ENCODE peak calls at places on chromosome 10, in nine cellular contexts. F is GM13977, V is globus pallidus, P is AG10803, D is HuH-7.5, H is left cardiac atrium, R is fibroblast of lung, G is A172, Y is IMR-90. A is an unnamed sample.
A peak's percentile ranks its signal among the peaks of the same experiment; 100 is the strongest.

GRCh38 chr10:69716711-69717560 is 84.8 kb upstream of the COL13A1 start:
- DNase-seq in Y (peak; percentile 33), H (no peak), D (peak; percentile 64), R (peak; percentile 14), V (no peak), F (peak; percentile 71), G (peak; percentile 48), P (no peak), A (peak; percentile 82)

GRCh38 chr10:1696106-1696505 is 41.2 kb downstream of the ADARB2 start:
- DNase-seq in F (no peak), Y (no peak), G (no peak), H (no peak), R (no peak), D (no peak), V (no peak), P (no peak), A (no peak)

GRCh38 chr10:58781873-58782488 is 269.3 kb downstream of the BICC1 start:
- DNase-seq in P (peak; percentile 62), D (peak; percentile 8), Y (peak; percentile 49), G (peak; percentile 19), F (peak; percentile 26), V (peak; percentile 68), H (no peak), R (peak; percentile 40), A (no peak)

GRCh38 chr10:85604136-85604725 is 762.4 kb downstream of the GRID1 start:
- DNase-seq in R (no peak), P (no peak), G (no peak), F (no peak), D (no peak), V (no peak), H (no peak), Y (no peak), A (no peak)

GRCh38 chr10:77550378-77550777 is 87.2 kb downstream of the KCNMA1 start:
- DNase-seq in G (no peak), V (no peak), H (no peak), R (no peak), D (no peak), P (no peak), Y (no peak), F (no peak), A (no peak)

GRCh38 chr10:112241651-112242341 is 41.4 kb upstream of the TECTB start:
- DNase-seq in F (no peak), V (no peak), D (no peak), R (no peak), P (no peak), Y (no peak), G (no peak), H (no peak), A (no peak)

GRCh38 chr10:54843085-54843646 is 42.1 kb upstream of the PCDH15 start:
- DNase-seq in H (no peak), G (no peak), V (no peak), Y (no peak), F (no peak), P (no peak), R (no peak), D (no peak), A (no peak)

GRCh38 chr10:30349967-30350735 is 1.1 kb upstream of the MTPAP start:
- DNase-seq in G (no peak), V (no peak), R (no peak), H (no peak), D (no peak), P (no peak), F (no peak), Y (no peak), A (no peak)

GRCh38 chr10:75648854-75649253 is 217.4 kb downstream of the LRMDA start:
- DNase-seq in V (no peak), F (no peak), Y (no peak), P (no peak), D (no peak), H (no peak), G (no peak), R (no peak), A (no peak)

GRCh38 chr10:71840177-71840711 is 10.8 kb downstream of the PSAP start:
- DNase-seq in F (no peak), H (peak; percentile 86), G (peak; percentile 95), D (peak; percentile 38), Y (peak; percentile 96), P (peak; percentile 98), V (peak; percentile 90), R (peak; percentile 99), A (no peak)

A was measured in 8988T.